ENCODE peak calls at places on chromosomes 13 and 19, in eight cellular contexts. Y is posterior cingulate gyrus; Z is activated T-helper 1 cell treated with Interleukin-2 at 50 U/mL for 16 hours; P is stimulated activated CD8-positive, alpha-beta memory T cell treated with anti-CD3 and anti-CD28 coated beads, Interleukin-12 subunit alpha, Interleukin-12 subunit beta, amount 100 ng/mL, for 1 hour; X is NCI-H2171 treated with DMSO at 0.1 percent for 48 hours; I is NCI-H748 treated with DMSO at 0.1 percent for 48 hours; D is AG10803; T is heart left ventricle. M is an unnamed sample.

GRCh38 chr13:63408227-63409202 is 1992.9 kb upstream of the PCDH20 start:
- DNase-seq in D (peak; percentile 12), I (no peak), T (no peak), Z (no peak), X (no peak), Y (no peak), P (no peak), M (no peak)

GRCh38 chr13:33188093-33188882 is 97.3 kb downstream of the STARD13 start:
- DNase-seq in T (no peak), X (no peak), Y (no peak), D (peak; percentile 28), Z (no peak), P (no peak), I (no peak), M (no peak)

GRCh38 chr13:43388282-43389034 is 365.1 kb downstream of the DNAJC15 start:
- DNase-seq in T (no peak), P (no peak), Y (no peak), I (peak; percentile 95), X (peak; percentile 40), D (no peak), Z (no peak), M (peak; percentile 54)

GRCh38 chr13:28544026-28544425 is 49.1 kb upstream of the FLT1 start:
- DNase-seq in X (no peak), I (no peak), Y (no peak), T (no peak), P (no peak), D (no peak), Z (no peak), M (no peak)

GRCh38 chr13:98511435-98511834 is 65.5 kb downstream of the STK24 start:
- DNase-seq in Z (no peak), X (no peak), I (no peak), D (no peak), P (no peak), Y (no peak), T (no peak), M (peak; percentile 39)

GRCh38 chr19:57099199-57099661 is 20.6 kb upstream of the USP29 start:
- DNase-seq in I (peak; percentile 11), P (peak; percentile 20), D (peak; percentile 41), X (no peak), T (peak; percentile 67), Z (peak; percentile 4), Y (peak; percentile 96), M (no peak)

GRCh38 chr13:111469916-111470506 is 149.6 kb downstream of the TEX29 start:
- DNase-seq in Y (no peak), I (no peak), X (no peak), D (no peak), T (no peak), Z (no peak), P (no peak), M (peak; percentile 2)

GRCh38 chr13:49840266-49840665 is 47.8 kb upstream of the KPNA3 start:
- DNase-seq in I (no peak), X (peak; percentile 37), T (no peak), D (no peak), Z (no peak), P (no peak), Y (no peak), M (no peak)

GRCh38 chr13:24247016-24247415 is 62.4 kb upstream of the C1QTNF9 start:
- DNase-seq in Y (no peak), P (no peak), D (no peak), Z (no peak), T (no peak), X (no peak), I (no peak), M (no peak)

GRCh38 chr13:35697281-35697680 is 220.8 kb upstream of the MAB21L1 start:
- DNase-seq in I (no peak), D (peak; percentile 34), T (no peak), Y (no peak), Z (no peak), X (no peak), P (no peak), M (no peak)

GRCh38 chr13:110492299-110493160 is 69.0 kb downstream of the RAB20 start:
- DNase-seq in Z (no peak), X (no peak), T (no peak), Y (no peak), I (no peak), P (no peak), D (no peak), M (no peak)

GRCh38 chr19:58350001-58350801 is 3.1 kb downstream of the A1BG start:
- DNase-seq in Y (peak; percentile 50), I (no peak), Z (no peak), D (no peak), P (no peak), X (no peak), T (no peak), M (no peak)

GRCh38 chr19:16118489-16119033 is 6.9 kb downstream of the RAB8A start:
- DNase-seq in Y (peak; percentile 61), T (peak; percentile 48), I (no peak), Z (no peak), P (no peak), X (no peak), D (no peak), M (no peak)

GRCh38 chr13:98749501-98749900 is 3.0 kb downstream of the SLC15A1 start:
- DNase-seq in P (no peak), Z (no peak), X (no peak), Y (no peak), T (no peak), D (peak; percentile 90), I (no peak), M (no peak)

GRCh38 chr19:48558018-48558684 is 6.2 kb downstream of the SULT2B1 start:
- DNase-seq in Y (no peak), D (peak; percentile 70), P (no peak), T (peak; percentile 39), X (no peak), I (no peak), Z (no peak), M (no peak)

GRCh38 chr13:40385858-40386180 is 280.6 kb downstream of the FOXO1 start:
- DNase-seq in Y (no peak), P (no peak), T (no peak), D (no peak), Z (no peak), I (no peak), X (no peak), M (no peak)

GRCh38 chr13:113208424-113209335 is at the start of gene PCID2:
- DNase-seq in Y (peak; percentile 97), I (peak; percentile 65), T (peak; percentile 93), P (peak; percentile 82), D (peak; percentile 83), X (peak; percentile 85), Z (peak; percentile 87), M (peak; percentile 91)

GRCh38 chr19:54207908-54208783 is 7.5 kb downstream of the RPS9 start:
- DNase-seq in I (no peak), T (peak; percentile 80), D (peak; percentile 58), P (no peak), Z (no peak), Y (peak; percentile 63), X (no peak), M (peak; percentile 83)

GRCh38 chr13:34577051-34577450 is 365.0 kb upstream of the NBEA start:
- DNase-seq in I (no peak), Y (no peak), P (no peak), Z (no peak), T (no peak), D (peak; percentile 76), X (no peak), M (peak; percentile 35)

GRCh38 chr19:16457195-16457953 is 14.4 kb downstream of the EPS15L1 start:
- DNase-seq in X (peak; percentile 77), T (peak; percentile 79), Y (peak; percentile 79), P (no peak), I (no peak), D (peak; percentile 46), Z (no peak), M (peak; percentile 68)

GRCh38 chr19:18675779-18676178 is 7.7 kb upstream of the CRTC1 start:
- DNase-seq in I (no peak), P (no peak), X (no peak), Z (no peak), Y (no peak), D (no peak), T (no peak), M (no peak)

GRCh38 chr13:85412448-85412847 is 386.8 kb downstream of the SLITRK6 start:
- DNase-seq in D (no peak), Z (no peak), Y (no peak), P (no peak), X (no peak), T (no peak), I (no peak), M (no peak)

GRCh38 chr13:24644051-24644450 is 36.2 kb upstream of the ATP12A start:
- DNase-seq in I (no peak), P (no peak), X (peak; percentile 34), Z (no peak), D (peak; percentile 39), Y (no peak), T (no peak), M (peak; percentile 26)

GRCh38 chr13:82747948-82748347 is 1134.3 kb downstream of the SLITRK1 start:
- DNase-seq in P (no peak), D (peak; percentile 71), X (no peak), T (no peak), I (no peak), Z (no peak), Y (no peak), M (peak; percentile 32)

GRCh38 chr19:5035105-5035761 is 66.3 kb downstream of the KDM4B start:
- DNase-seq in X (peak; percentile 50), D (no peak), Y (no peak), T (no peak), Z (no peak), P (no peak), I (no peak), M (no peak)

GRCh38 chr19:38912600-38913514 is 871 bp upstream of the CCER2 start:
- DNase-seq in I (no peak), D (no peak), T (no peak), P (no peak), X (peak; percentile 13), Z (no peak), Y (peak; percentile 35), M (peak; percentile 73)

GRCh38 chr13:98523455-98524102 is 53.3 kb downstream of the STK24 start:
- DNase-seq in I (no peak), X (no peak), Z (no peak), P (no peak), T (no peak), Y (no peak), D (no peak), M (no peak)

GRCh38 chr19:3270908-3271307 is 46.4 kb downstream of the CELF5 start:
- DNase-seq in Z (peak; percentile 17), I (peak; percentile 78), Y (peak; percentile 94), T (no peak), D (peak; percentile 22), P (peak; percentile 36), X (peak; percentile 92), M (no peak)

GRCh38 chr19:5691205-5691929 is 1.3 kb downstream of the RPL36 start:
- DNase-seq in X (peak; percentile 39), I (no peak), Z (no peak), P (no peak), D (peak; percentile 55), T (peak; percentile 80), Y (no peak), M (peak; percentile 55)